ENCODE peak calls at places on chromosomes 2 and 18, in five cellular contexts. J, I, W, Y and P are unnamed samples.

GRCh38 chr2:20623741-20624155 is 27.1 kb downstream of the HS1BP3 start:
- DNase-seq in Y (no peak), W (no peak), I (no peak), J (no peak), P (no peak)

GRCh38 chr18:58390399-58390798 is 238.5 kb downstream of the ALPK2 start:
- DNase-seq in I (no peak), J (no peak), W (no peak), Y (no peak), P (no peak)

GRCh38 chr18:34801769-34802168 is 91.7 kb downstream of the DTNA start:
- DNase-seq in J (no peak), W (no peak), I (no peak), Y (no peak), P (no peak)

GRCh38 chr2:240213476-240214391 is 73.3 kb upstream of the OTOS start:
- DNase-seq in J (no peak), W (no peak), I (no peak), Y (no peak), P (no peak)

GRCh38 chr2:75600418-75601088 is 39.8 kb upstream of the EVA1A start:
- DNase-seq in J (no peak), Y (no peak), I (peak; percentile 68), W (no peak), P (no peak)

GRCh38 chr18:36934884-36935283 is 106.0 kb downstream of the KIAA1328 start:
- DNase-seq in W (no peak), Y (no peak), I (no peak), J (no peak), P (no peak)

GRCh38 chr2:46477912-46478311 is 1.5 kb upstream of the TMEM247 start:
- DNase-seq in I (no peak), J (no peak), W (no peak), Y (no peak), P (no peak)

GRCh38 chr18:66077066-66077465 is 326.3 kb downstream of the CDH7 start:
- DNase-seq in Y (no peak), W (no peak), I (no peak), J (no peak), P (no peak)

GRCh38 chr2:9703701-9704221 is 73.0 kb upstream of the YWHAQ start:
- DNase-seq in W (peak; percentile 83), J (no peak), Y (peak; percentile 74), I (no peak), P (peak; percentile 30)

GRCh38 chr18:35983818-35984217 is 11.3 kb downstream of the RMP24 start:
- DNase-seq in Y (no peak), J (no peak), W (no peak), I (no peak), P (no peak)

GRCh38 chr2:158060862-158061435 is 40.7 kb upstream of the UPP2 start:
- DNase-seq in W (no peak), J (no peak), Y (no peak), I (no peak), P (no peak)

GRCh38 chr18:29078272-29078671 is 901.3 kb upstream of the CDH2 start:
- DNase-seq in Y (no peak), I (no peak), J (no peak), W (no peak), P (no peak)

GRCh38 chr2:195486987-195487644 is 169.9 kb upstream of the SLC39A10 start:
- DNase-seq in W (no peak), Y (peak; percentile 12), I (no peak), J (no peak), P (no peak)

GRCh38 chr2:226795281-226796011 is 4.2 kb downstream of the IRS1 start:
- DNase-seq in I (peak; percentile 25), J (peak; percentile 35), W (no peak), Y (no peak), P (peak; percentile 30)

GRCh38 chr2:158890296-158890905 is 78.0 kb upstream of the TANC1 start:
- DNase-seq in W (no peak), J (no peak), I (no peak), Y (no peak), P (no peak)

GRCh38 chr18:37489998-37490397 is 75.6 kb downstream of the CELF4 start:
- DNase-seq in Y (no peak), J (no peak), W (no peak), I (no peak), P (no peak)

GRCh38 chr2:195667974-195668373 is 10.9 kb downstream of the SLC39A10 start:
- DNase-seq in J (no peak), I (no peak), W (no peak), Y (no peak), P (no peak)

GRCh38 chr2:19868705-19869550 is 32.9 kb downstream of the TTC32 start:
- DNase-seq in I (no peak), Y (no peak), J (no peak), W (no peak), P (peak; percentile 54)

GRCh38 chr2:101961287-101962242 is 30.2 kb upstream of the IL1R2 start:
- DNase-seq in I (peak; percentile 87), W (peak; percentile 95), Y (no peak), J (peak; percentile 68), P (peak; percentile 61)

GRCh38 chr2:181586569-181587076 is 70.3 kb downstream of the CERKL start:
- DNase-seq in I (no peak), J (no peak), Y (no peak), W (no peak), P (no peak)

GRCh38 chr2:135454608-135455007 is 76.4 kb downstream of the ZRANB3 start:
- DNase-seq in J (no peak), I (no peak), Y (no peak), W (no peak), P (no peak)

GRCh38 chr2:127439343-127439742 is 21.1 kb downstream of the PROC start:
- DNase-seq in J (no peak), W (no peak), I (no peak), Y (no peak), P (no peak)

GRCh38 chr2:237184923-237185580 is 99.4 kb downstream of the COPS8 start:
- DNase-seq in Y (no peak), I (no peak), J (no peak), W (no peak), P (no peak)

GRCh38 chr2:68807821-68808266 is 63.4 kb downstream of the BMP10 start:
- DNase-seq in J (peak; percentile 88), Y (no peak), I (peak; percentile 76), W (no peak), P (no peak)

GRCh38 chr18:11323359-11323819 is 174.0 kb upstream of the PIEZO2 start:
- DNase-seq in J (no peak), Y (no peak), W (peak; percentile 15), I (no peak), P (no peak)

GRCh38 chr18:35193313-35193712 is 47.5 kb upstream of the ZNF397 start:
- DNase-seq in J (no peak), W (no peak), Y (no peak), I (no peak), P (no peak)

GRCh38 chr2:8285081-8285480 is 396.8 kb upstream of the ID2 start:
- DNase-seq in J (no peak), W (peak; percentile 20), I (no peak), Y (no peak), P (no peak)

GRCh38 chr2:65658871-65659270 is 226.5 kb upstream of the SPRED2 start:
- DNase-seq in W (no peak), J (no peak), I (no peak), Y (no peak), P (no peak)

GRCh38 chr2:19403785-19404184 is 45.4 kb upstream of the OSR1 start:
- DNase-seq in I (no peak), Y (no peak), J (no peak), W (no peak), P (no peak)

GRCh38 chr2:217979151-217979811 is 23.5 kb downstream of the TNS1 start:
- DNase-seq in W (no peak), I (no peak), Y (no peak), J (no peak), P (no peak)

GRCh38 chr2:217978536-217979150 is 24.2 kb downstream of the TNS1 start:
- DNase-seq in J (no peak), Y (no peak), W (no peak), I (no peak), P (peak; percentile 39)

GRCh38 chr2:217981084-217981730 is 21.6 kb downstream of the TNS1 start:
- DNase-seq in Y (no peak), J (no peak), I (no peak), W (no peak), P (no peak)

GRCh38 chr2:217980591-217980990 is 22.2 kb downstream of the TNS1 start:
- DNase-seq in W (no peak), J (no peak), I (no peak), Y (no peak), P (no peak)

DNA sequence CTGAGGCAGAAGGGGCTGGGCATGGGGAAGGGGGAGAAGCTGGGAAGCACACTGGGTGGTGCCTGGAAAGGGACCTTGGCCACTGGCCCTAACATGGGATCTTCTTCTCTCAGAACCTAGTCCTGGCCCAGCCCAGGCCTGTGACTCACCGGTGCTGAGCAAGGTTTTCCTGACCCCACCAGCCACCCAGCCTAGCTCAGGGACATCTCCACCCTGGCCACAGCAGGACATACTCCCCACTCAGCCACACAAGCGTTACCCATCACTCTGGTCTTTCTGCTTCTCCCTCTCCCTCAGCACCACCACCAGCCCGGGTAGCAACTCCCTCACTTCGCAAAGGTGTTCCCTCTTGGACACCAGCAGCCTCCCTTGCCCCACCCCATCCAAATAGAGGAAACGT is 22.8 kb downstream of the TNS1 start:
- DNase-seq in Y (no peak), J (no peak), W (no peak), I (no peak), P (no peak)
- TF ChIP-seq POLR2AphosphoS5 in Y (no peak), J (no peak), W (no peak), I (no peak), P (no peak)

GRCh38 chr2:16613475-16613874 is 52.2 kb downstream of the CYRIA start:
- DNase-seq in W (peak; percentile 20), I (no peak), Y (no peak), J (no peak), P (no peak)
- TF ChIP-seq CTCF in W (peak; percentile 61), I (peak; percentile 55), Y (peak; percentile 59), J (peak; percentile 46), P (no peak)

DNA sequence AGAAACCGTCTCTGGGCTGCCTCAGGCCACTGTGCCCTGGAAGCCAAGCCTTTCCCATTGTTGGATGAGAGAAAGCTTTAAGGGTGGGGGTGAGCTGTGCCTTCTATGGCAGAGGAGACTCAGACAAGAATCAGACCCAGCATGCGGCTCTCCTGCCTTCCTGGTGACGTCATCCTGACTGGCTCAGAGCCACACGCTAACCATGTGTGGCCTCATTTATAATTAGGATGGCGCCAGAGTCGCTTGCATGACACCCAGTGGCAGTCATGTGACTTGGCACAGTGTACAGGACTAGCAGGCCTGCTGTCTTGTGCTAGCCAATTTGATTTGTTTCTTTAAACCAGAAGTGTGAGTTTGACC is 99.2 kb downstream of the SH3BP4 start:
- DNase-seq in J (peak; percentile 90), W (peak; percentile 46), I (peak; percentile 95), Y (no peak), P (peak; percentile 96)
- H3K36me3 ChIP-seq in J (peaks cover 6% of the 10 kb centered on the region), W (peaks cover 92% of the 10 kb centered on the region), I (no peaks in the 10 kb centered on the region), Y (peaks cover 20% of the 10 kb centered on the region), P (peaks cover 47% of the 10 kb centered on the region)

DNA sequence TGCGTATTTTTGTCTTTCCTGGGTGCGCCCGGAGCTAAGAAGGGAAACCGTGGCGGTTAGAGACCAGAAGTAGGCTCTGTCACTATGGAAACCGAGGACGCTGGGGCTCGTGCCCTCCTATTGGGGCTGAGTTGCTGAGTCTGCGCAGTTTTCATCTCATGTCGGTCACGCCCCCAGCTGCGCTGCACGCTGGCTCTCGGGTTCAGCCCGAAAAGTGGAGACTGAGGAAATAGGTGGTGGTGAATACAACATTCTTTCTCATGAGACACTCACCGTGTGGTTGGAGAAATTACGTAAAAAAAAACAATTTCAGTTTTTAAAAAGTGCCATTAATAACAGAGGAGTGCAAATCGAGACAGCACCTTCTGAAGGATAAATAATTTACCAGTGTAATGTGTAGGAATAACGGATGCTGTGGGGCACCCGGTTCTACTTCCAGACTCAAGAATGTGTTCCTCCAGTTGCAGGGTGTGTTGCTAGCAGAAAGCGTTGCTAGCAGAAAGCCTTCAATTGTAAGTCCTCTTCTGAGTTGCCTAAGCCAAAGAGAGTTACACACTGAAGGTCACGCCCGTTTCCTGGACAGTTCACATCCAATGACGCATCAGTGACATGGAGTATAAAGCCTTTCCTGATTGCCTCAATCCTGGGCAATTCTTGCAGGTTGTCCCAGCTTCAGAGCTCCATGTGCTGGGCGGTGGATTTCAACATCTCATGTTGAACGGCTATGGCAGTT is 20.4 kb upstream of the CXXC1 start:
- DNase-seq in Y (peak; percentile 45), W (peak; percentile 85), I (peak; percentile 76), J (peak; percentile 72), P (peak; percentile 93)
- TF ChIP-seq POLR2AphosphoS5 in Y (no peak), W (no peak), I (no peak), J (peak; percentile 53), P (peak; percentile 73)